ENCODE peak calls at places on chromosomes 16 and 17, in four cellular contexts. U is A549, F is Peyer's patch, Z is omental fat pad. L is an unnamed sample.

GRCh38 chr17:55458977-55459376 is 37.3 kb upstream of the MMD start:
- DNase-seq in Z (no peak), F (no peak), U (peak; percentile 61), L (no peak)

GRCh38 chr17:40857535-40857934 is 9.5 kb downstream of the KRT12 start:
- DNase-seq in U (no peak), F (no peak), Z (no peak), L (no peak)

GRCh38 chr16:30893082-30893743 is 664 bp downstream of the BCL7C start:
- DNase-seq in U (no peak), Z (no peak), F (no peak), L (no peak)

GRCh38 chr17:29096094-29096493 is 53.2 kb downstream of the PIPOX start:
- DNase-seq in F (no peak), U (no peak), Z (no peak), L (no peak)

GRCh38 chr17:19569785-19570496 is 36.3 kb downstream of the SLC47A1 start:
- DNase-seq in F (no peak), U (no peak), Z (no peak), L (no peak)

GRCh38 chr17:65984299-65984698 is 207.6 kb downstream of the CEP112 start:
- DNase-seq in Z (no peak), U (no peak), F (no peak), L (no peak)

GRCh38 chr17:2853722-2854580 is 57.7 kb downstream of the RAP1GAP2 start:
- DNase-seq in U (peak; percentile 55), F (peak; percentile 64), Z (no peak), L (no peak)

GRCh38 chr17:50554201-50554600 is 6.3 kb upstream of the CACNA1G start:
- DNase-seq in U (no peak), Z (no peak), F (no peak), L (no peak)

GRCh38 chr17:31566992-31567373 is 175.5 kb downstream of the RAB11FIP4 start:
- DNase-seq in F (no peak), Z (no peak), U (no peak), L (no peak)

GRCh38 chr17:43359469-43360105 is 39.2 kb upstream of the ARL4D start:
- DNase-seq in Z (no peak), F (no peak), U (no peak), L (no peak)

GRCh38 chr17:37513711-37514110 is 24.0 kb downstream of the DUSP14 start:
- DNase-seq in F (no peak), Z (no peak), U (no peak), L (no peak)

GRCh38 chr17:8685396-8685795 is 54.9 kb upstream of the MYH10 start:
- DNase-seq in F (no peak), Z (no peak), U (no peak), L (no peak)

GRCh38 chr17:7132511-7133094 is 18.0 kb upstream of the ASGR2 start:
- DNase-seq in Z (no peak), F (peak; percentile 39), U (no peak), L (no peak)

GRCh38 chr16:86117756-86118155 is 218.8 kb downstream of the IRF8 start:
- DNase-seq in Z (no peak), U (no peak), F (no peak), L (no peak)

GRCh38 chr17:1643293-1643998 is 2.1 kb downstream of the SCARF1 start:
- DNase-seq in U (peak; percentile 49), Z (no peak), F (peak; percentile 91), L (peak; percentile 55)

GRCh38 chr16:56953006-56953405 is 8.7 kb upstream of the CETP start:
- DNase-seq in F (no peak), U (no peak), Z (no peak), L (no peak)

GRCh38 chr16:56960681-56961281 is 969 bp upstream of the CETP start:
- DNase-seq in F (no peak), U (no peak), Z (no peak), L (no peak)

GRCh38 chr16:56956076-56956475 is 5.7 kb upstream of the CETP start:
- DNase-seq in Z (no peak), F (no peak), U (no peak), L (no peak)

GRCh38 chr16:56961386-56961785 is 364 bp upstream of the CETP start:
- DNase-seq in F (no peak), U (no peak), Z (no peak), L (no peak)

GRCh38 chr16:56956756-56957155 is 5.0 kb upstream of the CETP start:
- DNase-seq in U (no peak), Z (no peak), F (no peak), L (no peak)
- TF ChIP-seq CTCF in U (no peak), Z (no peak), F (no peak), L (no peak)

GRCh38 chr17:78116411-78116810 is 12.1 kb downstream of the TMC6 start:
- DNase-seq in U (no peak), Z (no peak), F (no peak), L (no peak)

GRCh38 chr17:78118801-78119241 is 9.7 kb downstream of the TMC6 start:
- DNase-seq in F (no peak), Z (no peak), U (no peak), L (no peak)

GRCh38 chr17:78114831-78115723 is 13.5 kb downstream of the TMC6 start:
- DNase-seq in F (no peak), U (no peak), Z (no peak), L (no peak)

GRCh38 chr17:78113804-78114785 is 14.5 kb downstream of the TMC6 start:
- DNase-seq in F (no peak), U (no peak), Z (no peak), L (peak; percentile 32)

GRCh38 chr17:78117027-78117981 is 11.3 kb downstream of the TMC6 start:
- DNase-seq in Z (no peak), F (no peak), U (no peak), L (no peak)
- TF ChIP-seq CTCF in Z (no peak), F (peak; percentile 64), U (peak; percentile 57), L (peak; percentile 16)

GRCh38 chr16:8900343-8900742 is 18.2 kb downstream of the LITAFD start:
- DNase-seq in U (no peak), Z (no peak), F (no peak), L (no peak)
- TF ChIP-seq CTCF in U (no peak), Z (no peak), F (no peak), L (no peak)

GRCh38 chr17:80890551-80890930 is 101.1 kb upstream of the CHMP6 start:
- DNase-seq in F (no peak), Z (no peak), U (no peak), L (no peak)
- TF ChIP-seq CTCF in F (no peak), Z (no peak), U (no peak), L (no peak)

GRCh38 chr16:67226295-67226803 is 581 bp upstream of the TMEM208 start:
- DNase-seq in Z (no peak), U (no peak), F (no peak), L (no peak)

GRCh38 chr16:67227567-67227921 is 614 bp downstream of the TMEM208 start:
- DNase-seq in Z (no peak), U (no peak), F (no peak), L (no peak)

GRCh38 chr16:67228034-67228785 is 1.3 kb downstream of the TMEM208 start:
- DNase-seq in Z (no peak), U (no peak), F (no peak), L (no peak)

GRCh38 chr16:67228905-67229304 is 2.0 kb downstream of the TMEM208 start:
- DNase-seq in Z (no peak), F (peak; percentile 39), U (no peak), L (no peak)

DNA sequence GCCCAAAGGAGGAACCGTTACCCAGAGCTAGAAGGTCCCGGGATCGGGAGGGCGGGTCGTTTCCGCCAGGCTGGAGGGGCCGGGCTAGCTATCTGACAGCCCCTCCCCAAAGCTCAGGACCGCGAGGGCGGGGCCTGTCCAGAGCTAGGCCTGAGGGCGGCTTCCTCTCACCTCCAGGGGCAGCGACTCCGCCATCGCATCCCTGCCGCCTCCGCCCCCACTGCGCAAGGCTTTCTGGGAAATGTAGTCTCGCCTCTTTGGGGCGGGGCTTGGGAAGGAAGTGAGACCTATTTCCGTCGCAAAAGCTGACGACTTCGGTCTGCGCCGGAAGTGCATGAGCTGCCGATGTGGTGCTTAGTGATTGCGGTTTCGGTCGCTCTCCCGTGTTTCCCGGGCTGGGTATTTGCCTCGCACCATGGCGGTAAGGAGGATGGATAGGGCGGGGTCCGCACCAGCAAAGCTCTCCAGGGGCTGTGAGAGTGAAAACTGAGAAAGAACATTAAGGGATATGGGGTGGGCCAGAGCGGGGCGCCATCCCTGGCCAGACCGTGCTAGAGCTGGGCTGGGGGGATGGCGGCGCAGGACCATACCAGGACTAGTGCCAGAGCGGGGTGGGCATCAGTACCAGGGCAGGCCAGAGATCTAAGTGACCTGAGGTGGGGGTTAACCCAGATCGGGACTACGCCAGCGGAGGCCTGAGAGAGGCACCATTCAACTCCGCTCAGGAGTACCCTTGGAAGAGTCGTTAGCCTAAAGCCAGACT is at the start of gene TMEM208:
- DNase-seq in F (peak; percentile 98), U (peak; percentile 98), Z (peak; percentile 97), L (peak; percentile 99)
- TF ChIP-seq CTCF in F (peak; percentile 23), U (peak; percentile 36), Z (no peak), L (peak; percentile 17)

GRCh38 chr17:58308173-58308984 is 20.2 kb downstream of the TSPOAP1 start:
- DNase-seq in U (peak; percentile 35), F (no peak), Z (no peak), L (no peak)
- TF ChIP-seq CTCF in U (peak; percentile 39), F (no peak), Z (no peak), L (no peak)

DNA sequence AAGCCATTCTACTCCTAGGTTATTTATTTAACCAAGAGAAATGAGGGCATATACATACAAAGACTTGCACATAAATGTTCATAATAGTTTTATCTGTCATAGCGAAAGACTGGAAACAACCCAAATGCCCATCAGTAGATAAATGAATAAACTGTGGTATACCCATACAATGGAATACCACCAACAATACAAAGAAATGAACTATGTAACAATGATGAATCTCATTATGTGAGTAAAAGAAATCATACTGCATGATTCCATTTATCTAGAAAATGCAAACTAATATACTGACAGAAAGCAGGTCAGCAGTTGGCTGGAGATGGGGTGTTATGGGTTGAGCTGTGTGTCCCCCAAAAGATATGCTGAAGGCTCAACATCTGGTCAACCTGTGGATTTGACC is 57.3 kb downstream of the CEP95 start:
- DNase-seq in U (no peak), Z (no peak), F (no peak), L (no peak)
- TF ChIP-seq CTCF in U (no peak), Z (no peak), F (no peak), L (no peak)

GRCh38 chr17:57889892-57890856 is 40.3 kb upstream of the MRPS23 start:
- DNase-seq in Z (peak; percentile 61), U (peak; percentile 72), F (no peak), L (no peak)
- TF ChIP-seq CTCF in Z (no peak), U (no peak), F (no peak), L (no peak)

L was measured in natural killer cell.